ENCODE peak calls at places on chromosomes 7 and 10, in four cellular contexts. One of them, this sample, is unnamed.

GRCh38 chr7:33748793-33749192 is 156.5 kb upstream of the BMPER start:
- DNase-seq in cardiac muscle cell: peak
- DNase-seq in fibroblast of the aortic adventitia: no peak
- DNase-seq in uterus: no peak
- DNase-seq in this sample: no peak

GRCh38 chr10:127911218-127911866 is 4.4 kb downstream of the PTPRE start:
- DNase-seq in fibroblast of the aortic adventitia: no peak
- DNase-seq in cardiac muscle cell: no peak
- DNase-seq in uterus: no peak
- DNase-seq in this sample: no peak

GRCh38 chr10:88062385-88062784 is 199.0 kb downstream of the PTEN start:
- DNase-seq in uterus: no peak
- DNase-seq in cardiac muscle cell: no peak
- DNase-seq in fibroblast of the aortic adventitia: no peak
- DNase-seq in this sample: no peak

GRCh38 chr10:132631348-132631735 is 93.8 kb downstream of the INPP5A start:
- DNase-seq in cardiac muscle cell: peak
- DNase-seq in fibroblast of the aortic adventitia: peak
- DNase-seq in uterus: peak
- DNase-seq in this sample: no peak

GRCh38 chr7:14144538-14144937 is 155.1 kb upstream of the ETV1 start:
- DNase-seq in uterus: no peak
- DNase-seq in fibroblast of the aortic adventitia: peak
- DNase-seq in cardiac muscle cell: no peak
- DNase-seq in this sample: no peak

GRCh38 chr7:5177060-5177459 is 13.0 kb upstream of the WIPI2 start:
- DNase-seq in cardiac muscle cell: peak
- DNase-seq in uterus: peak
- DNase-seq in fibroblast of the aortic adventitia: peak
- DNase-seq in this sample: no peak

GRCh38 chr7:24349339-24349738 is 65.3 kb downstream of the NPY start:
- DNase-seq in uterus: no peak
- DNase-seq in fibroblast of the aortic adventitia: no peak
- DNase-seq in cardiac muscle cell: no peak
- DNase-seq in this sample: no peak

GRCh38 chr10:71260622-71261325 is 48.4 kb downstream of the UNC5B start:
- DNase-seq in uterus: peak
- DNase-seq in fibroblast of the aortic adventitia: peak
- DNase-seq in cardiac muscle cell: peak
- DNase-seq in this sample: no peak

GRCh38 chr7:126768836-126769235 is 483.9 kb downstream of the GRM8 start:
- DNase-seq in fibroblast of the aortic adventitia: no peak
- DNase-seq in uterus: no peak
- DNase-seq in cardiac muscle cell: no peak
- DNase-seq in this sample: no peak

GRCh38 chr10:114615600-114616007 is 42.5 kb downstream of the ABLIM1 start:
- DNase-seq in uterus: no peak
- DNase-seq in fibroblast of the aortic adventitia: no peak
- DNase-seq in cardiac muscle cell: no peak
- DNase-seq in this sample: no peak

GRCh38 chr7:85474234-85474633 is 287.4 kb upstream of the SEMA3D start:
- DNase-seq in uterus: no peak
- DNase-seq in fibroblast of the aortic adventitia: no peak
- DNase-seq in cardiac muscle cell: no peak
- DNase-seq in this sample: no peak

GRCh38 chr7:131610007-131610406 is 53.6 kb upstream of the PODXL start:
- DNase-seq in fibroblast of the aortic adventitia: no peak
- DNase-seq in cardiac muscle cell: no peak
- DNase-seq in uterus: no peak
- DNase-seq in this sample: no peak

GRCh38 chr7:150313870-150314269 is 9.3 kb upstream of the LRRC61 start:
- DNase-seq in fibroblast of the aortic adventitia: no peak
- DNase-seq in uterus: no peak
- DNase-seq in cardiac muscle cell: no peak
- DNase-seq in this sample: no peak

GRCh38 chr10:35661236-35661635 is 19.1 kb upstream of the FZD8 start:
- DNase-seq in cardiac muscle cell: no peak
- DNase-seq in fibroblast of the aortic adventitia: peak
- DNase-seq in uterus: no peak
- DNase-seq in this sample: no peak

GRCh38 chr10:70255329-70256299 is 22.4 kb upstream of the PPA1 start:
- DNase-seq in fibroblast of the aortic adventitia: peak
- DNase-seq in cardiac muscle cell: peak
- DNase-seq in uterus: no peak
- DNase-seq in this sample: no peak

GRCh38 chr7:75878312-75878768 is 494 bp upstream of the RHBDD2 start:
- DNase-seq in fibroblast of the aortic adventitia: no peak
- DNase-seq in cardiac muscle cell: no peak
- DNase-seq in uterus: no peak
- DNase-seq in this sample: no peak

GRCh38 chr7:134755422-134756022 is 23.9 kb upstream of the CALD1 start:
- DNase-seq in uterus: no peak
- DNase-seq in fibroblast of the aortic adventitia: peak
- DNase-seq in cardiac muscle cell: peak
- DNase-seq in this sample: no peak

GRCh38 chr7:42869131-42870020 is 42.5 kb downstream of the C7orf25 start:
- DNase-seq in cardiac muscle cell: no peak
- DNase-seq in fibroblast of the aortic adventitia: no peak
- DNase-seq in uterus: no peak
- DNase-seq in this sample: no peak

DNA sequence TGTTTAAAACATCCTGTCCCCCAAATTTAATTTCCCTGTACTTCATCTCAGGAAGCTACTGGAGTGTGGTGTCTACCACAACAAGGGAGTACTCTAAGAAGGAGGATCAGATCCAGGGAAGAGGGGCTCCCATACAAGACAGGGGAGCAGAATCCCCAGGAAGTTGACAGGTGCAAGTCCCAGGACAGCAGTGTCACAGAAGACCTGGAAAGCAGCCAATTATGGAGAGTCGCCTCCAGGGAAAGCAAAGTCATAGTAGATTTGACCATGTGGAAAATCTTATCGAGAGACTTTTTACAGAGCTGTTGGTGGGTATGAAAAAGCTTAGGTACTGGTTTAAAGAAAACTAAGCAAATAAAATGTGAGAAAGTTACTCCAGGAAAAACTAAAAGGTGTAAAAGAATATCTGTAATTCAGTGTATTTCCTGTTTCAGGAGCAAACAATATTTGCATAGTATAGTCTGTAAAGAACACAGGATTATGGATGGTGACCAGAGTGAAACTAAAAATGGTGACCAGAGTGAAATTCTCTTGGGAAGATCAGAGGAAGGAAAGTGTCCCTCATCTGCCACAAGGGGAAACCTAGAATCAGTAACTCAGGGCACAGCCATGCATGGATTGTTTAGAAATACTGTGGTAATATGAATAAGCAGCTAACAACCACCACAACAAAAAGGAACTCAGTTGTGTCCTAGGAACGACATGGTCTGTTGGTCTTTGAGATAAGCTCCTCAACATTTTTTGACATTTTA is 44.5 kb downstream of the LANCL2 start:
- DNase-seq in uterus: no peak
- DNase-seq in fibroblast of the aortic adventitia: no peak
- DNase-seq in cardiac muscle cell: no peak
- DNase-seq in this sample: no peak
- TF ChIP-seq CTCF in uterus: no peak
- TF ChIP-seq CTCF in fibroblast of the aortic adventitia: no peak
- TF ChIP-seq CTCF in cardiac muscle cell: no peak
- TF ChIP-seq CTCF in this sample: no peak

GRCh38 chr7:158995514-158995913 is 139.2 kb downstream of the DYNC2I1 start:
- DNase-seq in uterus: no peak
- DNase-seq in cardiac muscle cell: no peak
- DNase-seq in fibroblast of the aortic adventitia: no peak
- DNase-seq in this sample: no peak
- TF ChIP-seq CTCF in uterus: no peak
- TF ChIP-seq CTCF in cardiac muscle cell: no peak
- TF ChIP-seq CTCF in fibroblast of the aortic adventitia: no peak
- TF ChIP-seq CTCF in this sample: no peak

GRCh38 chr10:85542936-85543730 is 823.5 kb downstream of the GRID1 start:
- DNase-seq in fibroblast of the aortic adventitia: no peak
- DNase-seq in cardiac muscle cell: no peak
- DNase-seq in uterus: no peak
- DNase-seq in this sample: no peak
- TF ChIP-seq CTCF in fibroblast of the aortic adventitia: no peak
- TF ChIP-seq CTCF in cardiac muscle cell: no peak
- TF ChIP-seq CTCF in uterus: no peak
- TF ChIP-seq CTCF in this sample: no peak

GRCh38 chr10:80599424-80599847 is 61.7 kb downstream of the SH2D4B start:
- DNase-seq in fibroblast of the aortic adventitia: peak
- DNase-seq in uterus: no peak
- DNase-seq in cardiac muscle cell: peak
- DNase-seq in this sample: peak

GRCh38 chr10:80598951-80599350 is 61.2 kb downstream of the SH2D4B start:
- DNase-seq in cardiac muscle cell: no peak
- DNase-seq in uterus: no peak
- DNase-seq in fibroblast of the aortic adventitia: no peak
- DNase-seq in this sample: no peak

GRCh38 chr10:80600251-80600650 is 62.5 kb downstream of the SH2D4B start:
- DNase-seq in uterus: no peak
- DNase-seq in fibroblast of the aortic adventitia: no peak
- DNase-seq in cardiac muscle cell: no peak
- DNase-seq in this sample: no peak

GRCh38 chr10:80598084-80598798 is 60.5 kb downstream of the SH2D4B start:
- DNase-seq in uterus: no peak
- DNase-seq in cardiac muscle cell: no peak
- DNase-seq in fibroblast of the aortic adventitia: no peak
- DNase-seq in this sample: no peak

GRCh38 chr10:80596391-80597257 is 58.9 kb downstream of the SH2D4B start:
- DNase-seq in cardiac muscle cell: peak
- DNase-seq in uterus: no peak
- DNase-seq in fibroblast of the aortic adventitia: peak
- DNase-seq in this sample: no peak
- TF ChIP-seq CTCF in cardiac muscle cell: peak
- TF ChIP-seq CTCF in uterus: peak
- TF ChIP-seq CTCF in fibroblast of the aortic adventitia: peak
- TF ChIP-seq CTCF in this sample: peak

This sample was measured in progenitor cell of endocrine pancreas.